ENCODE peak calls at places on chromosome 16, in seven cellular contexts. Y is A549, F is HCT116, Z is K562, M is SK-N-SH, X is GM12878, J is HepG2. E is an unnamed sample. For H3K9me3 and H3K4me1, the result is how much of the 10 kb centered on the place peaks cover.

GRCh38 chr16:49725651-49726050 is 130.3 kb downstream of the ZNF423 start:
- DNase-seq in Y (no peak), F (no peak), Z (no peak), M (no peak), X (no peak), J (no peak), E (no peak)

GRCh38 chr16:66924527-66925321 is 611 bp downstream of the RRAD start:
- DNase-seq in Y (peak), F (no peak), Z (peak), M (peak), X (no peak), J (no peak), E (no peak)

GRCh38 chr16:71943887-71944286 is 48.6 kb downstream of the IST1 start:
- DNase-seq in Y (no peak), F (no peak), Z (no peak), M (no peak), X (no peak), J (no peak), E (no peak)

GRCh38 chr16:10599626-10600025 is 19.2 kb upstream of the EMP2 start:
- DNase-seq in Y (no peak), F (no peak), Z (no peak), M (no peak), X (no peak), J (no peak), E (no peak)

GRCh38 chr16:55655709-55656694 is at the start of gene SLC6A2:
- DNase-seq in Y (no peak), F (no peak), Z (no peak), M (peak), X (no peak), J (no peak), E (no peak)

GRCh38 chr16:65809627-65810026 is 556.9 kb upstream of the CDH5 start:
- DNase-seq in Y (no peak), F (no peak), Z (no peak), M (no peak), X (no peak), J (no peak), E (no peak)

GRCh38 chr16:28087675-28088285 is 24.3 kb upstream of the GSG1L start:
- DNase-seq in Y (no peak), F (no peak), Z (no peak), M (no peak), X (no peak), J (peak), E (no peak)

GRCh38 chr16:81745704-81746558 is 33.2 kb upstream of the PLCG2 start:
- DNase-seq in Y (peak), F (peak), Z (peak), M (peak), X (no peak), J (peak), E (no peak)

GRCh38 chr16:54342966-54343365 is 56.4 kb upstream of the IRX3 start:
- DNase-seq in Y (no peak), F (no peak), Z (no peak), M (no peak), X (no peak), J (no peak), E (no peak)

GRCh38 chr16:21650517-21650916 is 1.9 kb downstream of the IGSF6 start:
- DNase-seq in Y (no peak), F (no peak), Z (no peak), M (no peak), X (no peak), J (no peak), E (no peak)

GRCh38 chr16:47276522-47276921 is 132.8 kb upstream of the NETO2 start:
- DNase-seq in Y (no peak), F (no peak), Z (no peak), M (no peak), X (no peak), J (no peak), E (no peak)

GRCh38 chr16:56115817-56116576 is 75.3 kb upstream of the GNAO1 start:
- DNase-seq in Y (no peak), F (no peak), Z (no peak), M (no peak), X (no peak), J (no peak), E (no peak)

GRCh38 chr16:14678748-14679497 is 15.2 kb downstream of the PLA2G10 start:
- DNase-seq in Y (no peak), F (no peak), Z (no peak), M (no peak), X (no peak), J (no peak), E (no peak)

GRCh38 chr16:30786936-30787612 is at the start of gene ZNF629:
- DNase-seq in Y (peak), F (peak), Z (peak), M (peak), X (no peak), J (peak), E (no peak)

GRCh38 chr16:5504028-5504758 is 406.6 kb upstream of the EEF2KMT start:
- DNase-seq in Y (no peak), F (no peak), Z (no peak), M (peak), X (no peak), J (no peak), E (no peak)

GRCh38 chr16:49635009-49635350 is 220.9 kb downstream of the ZNF423 start:
- DNase-seq in Y (no peak), F (no peak), Z (no peak), M (no peak), X (no peak), J (no peak), E (no peak)

GRCh38 chr16:55189975-55190636 is 133.9 kb upstream of the IRX6 start:
- DNase-seq in Y (no peak), F (no peak), Z (no peak), M (no peak), X (no peak), J (no peak), E (no peak)

DNA sequence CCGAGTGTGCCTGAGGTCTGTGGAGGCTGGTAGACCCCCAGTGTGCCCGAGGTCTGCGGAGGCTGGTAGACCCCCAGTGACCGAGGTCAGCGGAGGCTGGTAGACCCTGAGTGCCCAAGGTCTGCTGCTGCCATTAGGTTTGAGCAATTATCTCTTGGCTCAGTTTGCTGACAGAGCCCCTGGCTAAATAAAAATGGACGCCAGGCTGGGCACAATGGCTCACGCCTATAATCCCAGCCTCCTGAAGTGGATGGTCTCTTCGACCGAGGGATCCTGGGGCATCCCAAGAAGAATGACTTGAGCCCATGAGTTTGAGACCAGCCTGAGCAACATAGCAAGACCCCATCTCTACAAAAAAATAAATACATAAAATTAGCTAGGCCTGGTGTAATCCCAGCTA is 98.7 kb upstream of the ZNF469 start:
- DNase-seq in Y (no peak), F (no peak), Z (no peak), M (no peak), X (no peak), J (no peak), E (no peak)
- H3K9me3 ChIP-seq in Y (half or more), F (under half), Z (under half), M (under half), X (under half), J (under half), E (under half)

DNA sequence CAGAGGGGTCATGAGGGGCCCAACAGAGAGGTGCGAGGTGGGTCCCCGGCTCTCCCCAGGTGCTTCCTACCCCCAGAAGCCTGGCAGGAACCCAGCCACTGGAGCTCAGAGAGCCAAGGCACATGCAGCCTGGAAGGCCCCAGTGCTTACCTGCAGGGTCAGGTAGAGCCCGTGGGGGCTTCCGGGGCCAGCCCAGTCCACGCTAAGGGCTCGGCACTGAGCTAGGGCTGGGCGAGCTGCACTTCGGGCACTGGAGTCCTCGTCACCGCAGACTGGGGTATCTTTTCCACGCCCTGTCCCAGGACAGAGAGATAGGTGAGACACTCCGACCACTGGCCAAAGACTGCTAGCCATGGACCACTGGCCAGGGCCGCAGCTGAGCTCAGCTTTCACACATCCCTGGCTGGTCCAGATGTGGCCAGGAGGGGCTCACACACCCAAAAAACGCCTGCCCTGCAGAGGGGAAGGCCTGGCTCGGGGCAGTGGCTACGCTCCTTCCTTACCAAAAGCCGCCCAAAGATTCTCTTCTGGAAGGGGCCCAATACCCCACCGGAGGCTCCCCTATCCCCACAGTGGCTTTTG is 7.4 kb downstream of the KIFC3 start:
- DNase-seq in Y (no peak), F (no peak), Z (no peak), M (no peak), X (no peak), J (no peak), E (no peak)
- TF ChIP-seq REST in Y (no peak), F (no peak), Z (no peak), M (no peak), X (no peak), J (no peak), E (no peak)

DNA sequence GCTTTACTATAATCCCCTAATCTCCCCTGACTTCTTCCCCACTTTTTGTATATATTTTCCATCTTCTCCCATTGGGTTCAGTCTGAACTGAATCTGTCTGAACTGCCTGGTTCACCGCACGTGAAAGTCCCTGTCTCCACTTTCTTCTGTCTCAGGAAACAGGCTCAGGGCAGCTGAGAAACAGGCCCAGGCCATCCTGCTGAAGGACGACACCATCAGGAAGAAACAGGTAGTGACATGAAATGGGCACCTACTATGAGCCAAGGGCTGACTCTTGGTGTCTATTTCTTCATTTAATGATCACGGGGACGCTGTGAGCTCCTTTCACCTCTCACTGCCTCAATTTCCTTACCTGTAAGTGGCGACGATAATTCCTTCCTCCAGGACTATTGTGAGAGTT is 90.5 kb upstream of the HSBP1 start:
- DNase-seq in Y (no peak), F (no peak), Z (peak), M (no peak), X (no peak), J (no peak), E (no peak)
- H3K4me1 ChIP-seq in Y (under half), F (under half), Z (under half), M (under half), X (under half), J (under half), E (under half)

DNA sequence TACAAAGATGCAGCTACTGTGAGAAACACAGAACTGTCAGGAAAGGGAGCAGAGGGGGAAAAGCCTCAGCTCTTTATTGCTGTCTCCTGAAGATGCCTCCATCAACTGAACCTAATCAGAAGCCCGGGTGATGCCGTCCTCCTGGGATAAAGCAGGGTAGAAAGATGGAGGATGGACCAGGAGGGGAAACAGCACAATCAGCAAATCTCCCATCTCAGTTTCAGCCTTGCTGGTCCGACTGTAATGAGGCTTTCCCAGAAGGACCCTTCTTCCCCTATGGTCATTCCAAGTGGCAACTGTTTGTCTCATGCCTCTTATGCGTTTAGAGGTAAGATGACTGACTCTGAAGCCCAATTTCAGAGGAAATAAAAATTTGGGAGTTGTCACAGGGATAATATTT is 24.3 kb downstream of the ZFP1 start:
- DNase-seq in Y (no peak), F (no peak), Z (no peak), M (no peak), X (no peak), J (no peak), E (no peak)
- H3K9me3 ChIP-seq in Y (half or more), F (under half), Z (under half), M (under half), X (under half), J (half or more), E (under half)

GRCh38 chr16:4377573-4378146 is 6.0 kb downstream of the VASN start:
- DNase-seq in Y (no peak), F (no peak), Z (no peak), M (no peak), X (no peak), J (no peak), E (no peak)

GRCh38 chr16:4376820-4377572 is 5.3 kb downstream of the VASN start:
- DNase-seq in Y (no peak), F (no peak), Z (no peak), M (no peak), X (no peak), J (no peak), E (no peak)

GRCh38 chr16:4378202-4378666 is 6.6 kb downstream of the VASN start:
- DNase-seq in Y (no peak), F (no peak), Z (peak), M (no peak), X (no peak), J (no peak), E (no peak)

GRCh38 chr16:4375717-4376116 is 4.1 kb downstream of the VASN start:
- DNase-seq in Y (no peak), F (no peak), Z (no peak), M (no peak), X (no peak), J (no peak), E (no peak)

GRCh38 chr16:4376126-4376819 is 4.6 kb downstream of the VASN start:
- DNase-seq in Y (no peak), F (no peak), Z (no peak), M (peak), X (no peak), J (no peak), E (no peak)
- TF ChIP-seq REST in Y (no peak), F (no peak), Z (no peak), M (peak), X (no peak), J (no peak), E (no peak)

GRCh38 chr16:1050921-1051320 is 21.6 kb upstream of the SSTR5 start:
- DNase-seq in Y (no peak), F (no peak), Z (no peak), M (no peak), X (no peak), J (no peak), E (no peak)

GRCh38 chr16:1049976-1050247 is 22.6 kb upstream of the SSTR5 start:
- DNase-seq in Y (no peak), F (no peak), Z (no peak), M (no peak), X (no peak), J (no peak), E (no peak)

GRCh38 chr16:1051446-1051845 is 21.1 kb upstream of the SSTR5 start:
- DNase-seq in Y (no peak), F (no peak), Z (no peak), M (no peak), X (no peak), J (no peak), E (no peak)

GRCh38 chr16:1049113-1049975 is 23.2 kb upstream of the SSTR5 start:
- DNase-seq in Y (no peak), F (no peak), Z (no peak), M (no peak), X (no peak), J (no peak), E (no peak)

DNA sequence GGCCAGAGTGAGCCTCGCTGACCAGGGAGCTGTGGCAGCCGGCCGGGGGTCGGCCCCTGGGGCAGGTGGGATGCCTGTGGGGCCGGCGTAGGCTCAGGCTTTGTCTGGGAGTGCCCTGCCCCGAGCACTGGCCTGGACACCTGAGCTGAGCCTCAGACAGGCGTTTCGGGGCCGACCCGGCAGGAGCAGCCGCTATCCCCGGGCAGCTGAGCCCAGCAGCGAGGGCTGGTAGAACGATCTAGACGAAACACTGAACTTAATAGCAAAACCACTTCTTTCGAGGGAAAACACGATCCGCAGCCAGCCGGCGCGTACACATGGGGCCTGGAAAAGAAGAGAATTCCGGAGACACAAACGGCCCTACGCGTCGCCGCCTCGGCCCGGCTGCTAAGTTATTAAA is 22.1 kb upstream of the SSTR5 start:
- DNase-seq in Y (no peak), F (no peak), Z (no peak), M (no peak), X (no peak), J (no peak), E (no peak)
- H3K4me1 ChIP-seq in Y (under half), F (under half), Z (half or more), M (under half), X (under half), J (under half), E (under half)

E was measured in Panc1.